ENCODE peak calls at places on chromosomes 6 and 20, in six cellular contexts. Z is stimulated activated CD8-positive, alpha-beta memory T cell treated with anti-CD3 and anti-CD28 coated beads, Interleukin-2, amount 100 ng/mL, for 48 hours; N is M059J; I is nephron progenitor cell; F is foreskin fibroblast; K is effector CD4-positive, alpha-beta T cell. W is an unnamed sample.

GRCh38 chr20:64023278-64024140 is 12.5 kb upstream of the C20orf204 start:
- DNase-seq in K (no peak), F (no peak), N (no peak), Z (no peak), I (no peak), W (no peak)

GRCh38 chr6:36912583-36912982 is 26.8 kb downstream of the C6orf89 start:
- DNase-seq in F (peak), N (peak), K (peak), I (no peak), Z (peak), W (no peak)

GRCh38 chr6:144559865-144560603 is 274.9 kb downstream of the UTRN start:
- DNase-seq in N (peak), K (peak), I (no peak), Z (no peak), F (peak), W (no peak)

GRCh38 chr6:155327326-155328073 is 13.2 kb upstream of the TFB1M start:
- DNase-seq in K (peak), I (peak), N (peak), Z (peak), F (peak), W (peak)

GRCh38 chr6:39821739-39822532 is 29.8 kb downstream of the DAAM2 start:
- DNase-seq in F (no peak), K (no peak), Z (no peak), N (no peak), I (no peak), W (peak)

GRCh38 chr20:48864738-48865318 is 37.0 kb upstream of the PREX1 start:
- DNase-seq in F (no peak), Z (no peak), N (no peak), K (no peak), I (no peak), W (no peak)

GRCh38 chr20:63549679-63550282 is 2.2 kb upstream of the SRMS start:
- DNase-seq in F (no peak), N (no peak), Z (no peak), I (no peak), K (no peak), W (no peak)

GRCh38 chr20:35563834-35564233 is 22.0 kb downstream of the ERGIC3 start:
- DNase-seq in F (no peak), I (no peak), Z (no peak), K (no peak), N (no peak), W (no peak)

GRCh38 chr6:40898073-40898472 is 140.9 kb downstream of the UNC5CL start:
- DNase-seq in K (no peak), Z (no peak), I (no peak), N (no peak), F (no peak), W (no peak)

GRCh38 chr6:21163110-21163837 is 430.3 kb upstream of the SOX4 start:
- DNase-seq in Z (no peak), N (peak), I (no peak), F (peak), K (no peak), W (no peak)

GRCh38 chr6:41597246-41598000 is 40.8 kb upstream of the MDFI start:
- DNase-seq in K (no peak), Z (no peak), N (no peak), I (no peak), F (no peak), W (no peak)

GRCh38 chr20:33839591-33839990 is 28.4 kb downstream of the CHMP4B start:
- DNase-seq in I (no peak), Z (no peak), K (no peak), F (no peak), N (no peak), W (no peak)

GRCh38 chr20:9079038-9079731 is 10.3 kb downstream of the PLCB4 start:
- DNase-seq in F (no peak), N (no peak), K (no peak), I (no peak), Z (no peak), W (no peak)

GRCh38 chr6:90297866-90298381 is 1.3 kb upstream of the BACH2 start:
- DNase-seq in Z (no peak), I (no peak), F (no peak), N (no peak), K (no peak), W (no peak)

GRCh38 chr6:98672681-98673475 is 161.5 kb upstream of the POU3F2 start:
- DNase-seq in Z (no peak), F (no peak), N (peak), K (no peak), I (no peak), W (no peak)

GRCh38 chr6:79313254-79313653 is 78.8 kb upstream of the HMGN3 start:
- DNase-seq in F (no peak), Z (no peak), N (no peak), K (no peak), I (no peak), W (no peak)

GRCh38 chr20:24702501-24703283 is 233.3 kb downstream of the SYNDIG1 start:
- DNase-seq in I (no peak), Z (no peak), N (no peak), K (no peak), F (no peak), W (no peak)

GRCh38 chr6:127367023-127367375 is 23.6 kb upstream of the ECHDC1 start:
- DNase-seq in Z (no peak), K (no peak), I (no peak), F (no peak), N (no peak), W (no peak)

GRCh38 chr20:58019850-58020625 is 208.4 kb downstream of the ANKRD60 start:
- DNase-seq in I (no peak), Z (no peak), F (no peak), K (no peak), N (no peak), W (no peak)

GRCh38 chr6:3759656-3760245 is 8.2 kb upstream of the PXDC1 start:
- DNase-seq in K (no peak), I (no peak), F (peak), N (no peak), Z (no peak), W (no peak)

GRCh38 chr20:5797165-5797564 is 47.0 kb downstream of the SHLD1 start:
- DNase-seq in K (no peak), I (no peak), F (no peak), N (no peak), Z (no peak), W (no peak)

GRCh38 chr6:14661696-14662095 is 544.1 kb downstream of the CD83 start:
- DNase-seq in I (no peak), F (no peak), N (no peak), K (no peak), Z (no peak), W (no peak)

GRCh38 chr20:58308680-58309527 is 611 bp upstream of the RAB22A start:
- DNase-seq in K (peak), I (peak), Z (no peak), F (peak), N (peak), W (peak)

GRCh38 chr6:73710470-73710869 is 14.5 kb downstream of the CD109 start:
- DNase-seq in Z (no peak), N (peak), F (peak), I (no peak), K (no peak), W (no peak)

W was measured in tibial nerve.